ENCODE peak calls at places on chromosome 1, in four cellular contexts. N is neural progenitor cell, C is GM06990, B is GM23338. U is an unnamed sample.
A peak's percentile ranks its signal among the peaks of the same experiment; 100 is the strongest.

GRCh38 chr1:227320476-227320875 is 2.2 kb upstream of the CDC42BPA start:
- DNase-seq in N (peak; percentile 15), C (no peak), B (no peak), U (no peak)

GRCh38 chr1:176203735-176204134 is 3.4 kb downstream of the COP1 start:
- DNase-seq in N (no peak), C (no peak), B (no peak), U (no peak)

GRCh38 chr1:42981871-42982270 is 23.2 kb upstream of the SLC2A1 start:
- DNase-seq in N (no peak), C (no peak), B (no peak), U (no peak)

GRCh38 chr1:41240806-41241747 is 1.0 kb downstream of the SCMH1 start:
- DNase-seq in N (peak; percentile 65), C (peak; percentile 80), B (peak; percentile 72), U (peak; percentile 50)

GRCh38 chr1:173861731-173862145 is 6.1 kb downstream of the GAS5 start:
- DNase-seq in N (no peak), C (no peak), B (peak; percentile 36), U (no peak)

GRCh38 chr1:239736479-239736878 is 350.1 kb downstream of the CHRM3 start:
- DNase-seq in N (no peak), C (no peak), B (no peak), U (no peak)

GRCh38 chr1:25167269-25168192 is 64.8 kb downstream of the SYF2 start:
- DNase-seq in N (no peak), C (no peak), B (no peak), U (no peak)

GRCh38 chr1:48215222-48215621 is 7.3 kb upstream of the SLC5A9 start:
- DNase-seq in N (no peak), C (no peak), B (no peak), U (no peak)

GRCh38 chr1:94884101-94884875 is 42.6 kb downstream of the CNN3 start:
- DNase-seq in N (peak; percentile 82), C (no peak), B (peak; percentile 87), U (peak; percentile 68)

GRCh38 chr1:86788300-86789206 is 84.2 kb downstream of the SH3GLB1 start:
- DNase-seq in N (no peak), C (no peak), B (no peak), U (peak; percentile 85)

GRCh38 chr1:207244409-207244801 is 77.1 kb upstream of the CD55 start:
- DNase-seq in N (no peak), C (no peak), B (no peak), U (no peak)

GRCh38 chr1:228073870-228074545 is 8.5 kb upstream of the ARF1 start:
- DNase-seq in N (peak; percentile 79), C (no peak), B (peak; percentile 64), U (no peak)

GRCh38 chr1:33094971-33095604 is 14.1 kb downstream of the AZIN2 start:
- DNase-seq in N (peak; percentile 75), C (no peak), B (peak; percentile 87), U (peak; percentile 79)

GRCh38 chr1:117618450-117619122 is 12.7 kb downstream of the TENT5C start:
- DNase-seq in N (no peak), C (no peak), B (no peak), U (no peak)

GRCh38 chr1:228083871-228084278 is 1.4 kb downstream of the ARF1 start:
- DNase-seq in N (peak; percentile 50), C (no peak), B (no peak), U (peak; percentile 49)

GRCh38 chr1:22700121-22700520 is 10.5 kb upstream of the EPHB2 start:
- DNase-seq in N (no peak), C (no peak), B (no peak), U (no peak)

GRCh38 chr1:182616130-182617074 is 12.2 kb upstream of the RGS16 start:
- DNase-seq in N (peak; percentile 81), C (peak; percentile 95), B (peak; percentile 87), U (peak; percentile 46)
- H3K4me3 ChIP-seq in N (peak overlapping the region; percentile 46), C (no peak overlapping the region), B (peak overlapping the region; percentile 70), U (no peak overlapping the region)

GRCh38 chr1:178188306-178188705 is 94.4 kb downstream of the RASAL2 start:
- DNase-seq in N (no peak), C (no peak), B (no peak), U (no peak)

GRCh38 chr1:178192686-178193085 is 98.8 kb downstream of the RASAL2 start:
- DNase-seq in N (no peak), C (no peak), B (no peak), U (peak; percentile 37)

DNA sequence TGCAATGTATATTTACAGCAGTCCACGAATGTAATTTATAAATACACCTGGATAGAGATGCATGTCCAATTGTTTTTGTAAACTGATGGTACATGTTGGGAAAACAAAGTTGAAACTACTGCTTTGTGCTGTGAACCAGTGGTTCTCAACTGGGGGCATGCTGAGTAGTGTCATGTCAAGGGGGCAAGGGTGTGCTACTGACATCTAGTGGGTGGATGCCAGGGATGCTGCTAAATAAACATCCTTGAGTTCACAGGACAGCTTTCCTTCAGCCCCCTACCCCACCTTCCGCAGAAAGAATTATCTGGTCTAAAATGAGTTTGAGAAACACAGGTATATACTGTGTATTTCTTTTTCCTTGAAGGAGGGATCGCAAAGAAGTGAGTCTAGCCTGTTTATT is 95.9 kb downstream of the RASAL2 start:
- DNase-seq in N (peak; percentile 66), C (peak; percentile 8), B (peak; percentile 86), U (peak; percentile 36)
- TF ChIP-seq CTCF in N (peak; percentile 71), C (peak; percentile 77), B (peak; percentile 84), U (peak; percentile 56)

DNA sequence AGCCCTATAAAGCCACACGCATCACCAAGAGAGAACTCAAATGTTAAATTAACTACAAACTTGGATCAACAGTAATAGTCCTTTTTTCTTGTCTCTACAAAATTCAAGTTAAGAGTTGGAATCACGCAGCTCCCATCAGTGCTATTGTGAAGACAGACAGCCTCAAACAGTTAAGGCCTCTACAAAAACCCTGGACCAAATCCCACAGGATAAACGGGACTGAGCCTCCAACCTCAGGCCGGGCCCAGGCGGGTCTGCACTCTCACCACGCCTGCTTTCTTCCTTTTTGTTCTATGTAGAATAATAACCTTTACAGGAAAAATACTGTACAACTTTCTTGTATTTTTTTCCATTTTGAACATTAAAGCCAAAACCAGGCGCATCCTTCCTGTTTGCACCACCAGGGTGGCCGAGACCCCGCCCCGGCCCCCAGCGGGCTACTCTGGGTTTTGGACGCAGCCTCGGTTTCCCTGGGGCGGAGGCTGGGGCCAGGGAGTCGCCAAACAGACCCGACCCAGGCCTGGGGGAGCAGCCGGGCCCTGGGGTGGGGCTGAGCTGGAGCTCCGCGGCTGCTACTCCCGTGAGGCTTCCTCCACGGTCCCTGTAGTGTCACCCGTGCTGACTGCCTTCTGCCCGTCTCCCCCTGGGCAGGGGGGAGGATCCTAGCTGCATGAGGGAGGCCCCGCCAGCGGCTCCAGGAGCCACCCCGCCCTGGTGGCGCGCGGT is 158.4 kb downstream of the CASZ1 start:
- DNase-seq in N (no peak), C (no peak), B (no peak), U (no peak)
- H3K4me3 ChIP-seq in N (peak overlapping the region; percentile 48), C (no peak overlapping the region), B (peak overlapping the region; percentile 60), U (peak overlapping the region; percentile 40)

GRCh38 chr1:205370780-205371179 is 14.1 kb upstream of the KLHDC8A start:
- DNase-seq in N (no peak), C (no peak), B (no peak), U (no peak)

GRCh38 chr1:205368478-205368877 is 11.8 kb upstream of the KLHDC8A start:
- DNase-seq in N (no peak), C (no peak), B (no peak), U (no peak)

GRCh38 chr1:205365945-205366463 is 9.3 kb upstream of the KLHDC8A start:
- DNase-seq in N (no peak), C (no peak), B (no peak), U (no peak)

GRCh38 chr1:205373022-205373421 is 16.3 kb upstream of the KLHDC8A start:
- DNase-seq in N (no peak), C (no peak), B (peak; percentile 48), U (no peak)

DNA sequence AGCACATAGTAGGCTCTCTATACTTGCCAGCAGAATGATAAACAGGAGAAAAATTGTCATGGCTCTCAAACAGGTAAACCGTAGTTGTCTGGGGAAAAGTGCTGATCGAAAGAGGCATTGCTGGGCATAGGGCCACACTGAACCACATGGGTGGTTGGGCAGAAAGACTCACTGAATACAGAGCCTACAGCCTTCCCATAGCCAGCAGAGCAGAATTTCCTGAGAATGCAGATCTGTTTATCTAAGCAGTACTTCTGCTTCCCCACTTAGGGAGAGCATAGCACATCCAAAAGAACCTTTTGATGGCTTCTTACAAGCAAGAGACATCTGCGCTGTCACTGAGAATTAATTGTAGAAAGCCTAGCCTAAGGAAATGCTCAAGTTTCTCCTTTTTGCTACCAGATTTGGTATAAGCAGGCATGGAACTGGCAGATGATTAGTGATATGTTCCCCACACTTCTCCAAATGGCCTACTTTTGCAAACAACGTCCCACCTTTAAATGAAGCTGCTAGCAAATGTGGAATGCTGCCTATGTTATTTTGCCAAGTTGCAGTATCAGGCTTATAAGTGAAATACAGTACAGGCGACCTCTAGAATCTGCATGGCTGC is 13.0 kb upstream of the KLHDC8A start:
- DNase-seq in N (no peak), C (no peak), B (no peak), U (no peak)
- TF ChIP-seq CTCF in N (no peak), C (no peak), B (no peak), U (no peak)

GRCh38 chr1:192535916-192536662 is 39.5 kb upstream of the RGS1 start:
- DNase-seq in N (no peak), C (no peak), B (no peak), U (no peak)

GRCh38 chr1:192538407-192539311 is 36.9 kb upstream of the RGS1 start:
- DNase-seq in N (no peak), C (peak; percentile 72), B (no peak), U (peak; percentile 63)

GRCh38 chr1:192543445-192543844 is 32.1 kb upstream of the RGS1 start:
- DNase-seq in N (no peak), C (no peak), B (no peak), U (no peak)

GRCh38 chr1:192544983-192545393 is 30.6 kb upstream of the RGS1 start:
- DNase-seq in N (no peak), C (peak; percentile 47), B (peak; percentile 14), U (peak; percentile 68)

DNA sequence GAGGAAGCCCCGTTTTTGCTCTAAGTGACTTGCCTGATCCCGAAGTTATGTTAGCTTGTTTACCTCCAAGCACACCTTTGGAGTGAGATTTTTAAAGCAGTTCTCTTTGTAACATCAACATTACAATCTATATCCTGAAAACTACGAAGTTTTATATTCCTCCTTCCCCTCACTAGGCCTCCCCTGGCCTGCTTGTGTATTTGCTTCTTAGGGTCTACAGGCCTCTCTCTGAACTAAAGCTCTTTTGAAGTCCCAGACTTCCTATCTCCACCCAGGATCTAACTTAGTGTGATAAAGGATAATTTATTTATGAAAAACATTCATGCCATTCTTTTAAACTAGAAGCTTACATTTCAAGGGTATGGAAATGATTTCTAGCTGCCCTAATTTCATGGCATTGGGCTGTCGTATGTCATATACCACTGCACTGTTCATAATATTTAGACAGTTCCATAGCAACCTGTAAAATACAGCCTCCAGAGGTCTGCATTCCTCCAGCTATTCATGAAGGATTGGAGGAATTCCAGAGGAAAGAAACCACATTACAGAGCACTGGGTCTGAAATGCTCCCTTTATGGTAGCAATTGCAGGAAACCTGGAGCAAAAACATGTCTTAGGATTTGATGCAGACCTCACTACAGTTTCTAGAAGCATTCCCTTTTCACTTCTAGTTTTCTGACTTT is 36.0 kb upstream of the RGS1 start:
- DNase-seq in N (peak; percentile 63), C (no peak), B (peak; percentile 72), U (peak; percentile 94)
- H3K4me3 ChIP-seq in N (no peak overlapping the region), C (no peak overlapping the region), B (no peak overlapping the region), U (no peak overlapping the region)

U was measured in fibroblast of villous mesenchyme.